ENCODE peak calls at places on chromosomes 11 and 22, in nine cellular contexts. I, F, V, P, J, Y, U, W and M are unnamed samples.

GRCh38 chr22:31350410-31350863 is 4.3 kb upstream of the PATZ1 start:
- DNase-seq in J (no peak), V (no peak), W (no peak), I (no peak), F (no peak), P (no peak), Y (no peak), U (no peak), M (peak; percentile 90)

GRCh38 chr22:38345782-38346181 is 28.5 kb upstream of the CSNK1E start:
- DNase-seq in J (no peak), P (no peak), W (peak; percentile 25), Y (peak; percentile 4), I (no peak), F (no peak), U (no peak), V (no peak), M (peak; percentile 6)

GRCh38 chr11:59183768-59184167 is 11.8 kb downstream of the DTX4 start:
- DNase-seq in P (no peak), F (no peak), Y (no peak), W (no peak), U (no peak), J (no peak), I (peak; percentile 5), V (no peak), M (no peak)

GRCh38 chr11:65498042-65498726 is 661 bp upstream of the MALAT1 start:
- DNase-seq in Y (peak; percentile 56), J (peak; percentile 54), U (no peak), V (peak; percentile 66), P (no peak), I (no peak), F (peak; percentile 68), W (peak; percentile 71), M (no peak)

GRCh38 chr22:30314918-30315317 is 11.8 kb downstream of the TBC1D10A start:
- DNase-seq in Y (no peak), P (no peak), V (no peak), F (peak; percentile 67), U (no peak), J (no peak), W (no peak), I (peak; percentile 31), M (no peak)

GRCh38 chr11:3093281-3094191 is 36.3 kb upstream of the CARS1 start:
- DNase-seq in V (no peak), I (no peak), P (no peak), J (no peak), W (peak; percentile 55), F (no peak), U (no peak), Y (no peak), M (peak; percentile 73)

GRCh38 chr11:7436657-7437056 is 48.6 kb upstream of the OLFML1 start:
- DNase-seq in P (no peak), U (no peak), V (no peak), Y (no peak), W (no peak), I (no peak), F (no peak), J (no peak), M (no peak)

GRCh38 chr11:27282141-27282590 is 80.8 kb downstream of the CCDC34 start:
- DNase-seq in J (no peak), F (peak; percentile 90), P (peak; percentile 72), Y (peak; percentile 38), W (no peak), V (peak; percentile 33), I (peak; percentile 94), U (peak; percentile 94), M (no peak)

GRCh38 chr11:114989536-114989935 is 311.2 kb downstream of the NXPE2 start:
- DNase-seq in Y (peak; percentile 61), W (no peak), F (no peak), P (no peak), J (no peak), U (no peak), I (no peak), V (no peak), M (no peak)